ENCODE peak calls at places on chromosomes 11 and 22, in four cellular contexts. One of them, this sample, is unnamed. For H3K4me1, the result is how much of the 10 kb centered on the place peaks cover.

GRCh38 chr22:28410050-28410816 is 269.4 kb downstream of the TTC28 start:
- DNase-seq in H9: no peak
- DNase-seq in body of pancreas: no peak
- DNase-seq in lung: no peak
- DNase-seq in this sample: no peak

GRCh38 chr11:72483412-72484186 is 49.3 kb upstream of the CLPB start:
- DNase-seq in H9: no peak
- DNase-seq in body of pancreas: no peak
- DNase-seq in lung: no peak
- DNase-seq in this sample: no peak

GRCh38 chr22:49320714-49321476 is 506.8 kb downstream of the BRD1 start:
- DNase-seq in H9: peak
- DNase-seq in body of pancreas: no peak
- DNase-seq in lung: no peak
- DNase-seq in this sample: peak

GRCh38 chr11:62536301-62536957 is 10.2 kb downstream of the AHNAK start:
- DNase-seq in H9: no peak
- DNase-seq in body of pancreas: no peak
- DNase-seq in lung: no peak
- DNase-seq in this sample: no peak

GRCh38 chr11:28514391-28514790 is 406.2 kb downstream of the METTL15 start:
- DNase-seq in H9: no peak
- DNase-seq in body of pancreas: no peak
- DNase-seq in lung: no peak
- DNase-seq in this sample: no peak

GRCh38 chr11:131195801-131196517 is 174.5 kb upstream of the NTM start:
- DNase-seq in H9: no peak
- DNase-seq in body of pancreas: peak
- DNase-seq in lung: peak
- DNase-seq in this sample: no peak

GRCh38 chr11:113895367-113896155 is 9.0 kb upstream of the HTR3B start:
- DNase-seq in H9: peak
- DNase-seq in body of pancreas: no peak
- DNase-seq in lung: no peak
- DNase-seq in this sample: no peak

GRCh38 chr22:31044262-31044861 is 36.8 kb upstream of the SMTN start:
- DNase-seq in H9: peak
- DNase-seq in body of pancreas: peak
- DNase-seq in lung: peak
- DNase-seq in this sample: peak

GRCh38 chr11:30422389-30422788 is 99.5 kb downstream of the ARL14EP start:
- DNase-seq in H9: no peak
- DNase-seq in body of pancreas: peak
- DNase-seq in lung: no peak
- DNase-seq in this sample: no peak

GRCh38 chr11:124747406-124748099 is 4.5 kb downstream of the VSIG2 start:
- DNase-seq in H9: no peak
- DNase-seq in body of pancreas: no peak
- DNase-seq in lung: no peak
- DNase-seq in this sample: no peak

GRCh38 chr22:41857160-41857859 is 24.4 kb downstream of the SREBF2 start:
- DNase-seq in H9: peak
- DNase-seq in body of pancreas: peak
- DNase-seq in lung: no peak
- DNase-seq in this sample: no peak
- TF ChIP-seq CTCF in H9: peak
- TF ChIP-seq CTCF in body of pancreas: peak
- TF ChIP-seq CTCF in lung: no peak
- TF ChIP-seq CTCF in this sample: peak

GRCh38 chr11:83156150-83156995 is 558 bp upstream of the PCF11 start:
- DNase-seq in H9: peak
- DNase-seq in body of pancreas: peak
- DNase-seq in lung: peak
- DNase-seq in this sample: peak
- H3K4me1 ChIP-seq in H9: under half
- H3K4me1 ChIP-seq in body of pancreas: under half
- H3K4me1 ChIP-seq in lung: under half
- H3K4me1 ChIP-seq in this sample: under half

DNA sequence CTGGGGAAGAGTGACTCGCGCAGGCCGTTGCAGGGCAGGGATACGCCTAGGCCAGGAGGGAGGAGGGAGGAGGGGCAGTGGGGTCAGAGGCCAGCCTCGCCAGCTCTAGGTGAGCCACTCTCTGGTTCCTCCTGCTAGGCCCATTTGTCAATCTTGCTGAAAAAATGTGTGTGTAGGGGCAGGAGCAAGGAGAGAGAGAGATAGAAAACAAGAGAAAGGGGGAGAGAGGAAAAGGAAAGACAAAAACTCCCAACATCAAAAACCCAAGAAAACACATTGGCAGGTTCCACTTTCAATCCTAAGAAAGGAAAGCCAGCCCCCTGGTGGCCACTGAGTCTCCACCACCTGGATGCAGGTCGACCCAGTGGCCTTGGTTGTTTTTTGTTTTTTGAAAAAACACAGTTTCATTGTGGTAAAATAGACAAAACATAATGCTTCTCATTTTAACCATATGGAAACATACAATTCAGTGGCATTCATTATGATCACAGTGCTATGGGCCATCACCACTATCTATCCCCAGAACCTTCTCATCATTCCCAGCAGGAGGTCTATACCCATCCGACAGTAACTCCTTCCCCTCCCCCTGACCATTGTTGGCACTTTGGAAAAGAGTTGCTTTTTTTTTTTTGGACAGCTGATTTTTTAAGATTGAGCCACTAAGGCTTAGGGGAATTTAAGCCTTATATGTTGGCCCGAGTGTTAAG is 10.9 kb downstream of the OMP start:
- DNase-seq in H9: peak
- DNase-seq in body of pancreas: peak
- DNase-seq in lung: no peak
- DNase-seq in this sample: no peak
- TF ChIP-seq CTCF in H9: peak
- TF ChIP-seq CTCF in body of pancreas: peak
- TF ChIP-seq CTCF in lung: no peak
- TF ChIP-seq CTCF in this sample: peak

DNA sequence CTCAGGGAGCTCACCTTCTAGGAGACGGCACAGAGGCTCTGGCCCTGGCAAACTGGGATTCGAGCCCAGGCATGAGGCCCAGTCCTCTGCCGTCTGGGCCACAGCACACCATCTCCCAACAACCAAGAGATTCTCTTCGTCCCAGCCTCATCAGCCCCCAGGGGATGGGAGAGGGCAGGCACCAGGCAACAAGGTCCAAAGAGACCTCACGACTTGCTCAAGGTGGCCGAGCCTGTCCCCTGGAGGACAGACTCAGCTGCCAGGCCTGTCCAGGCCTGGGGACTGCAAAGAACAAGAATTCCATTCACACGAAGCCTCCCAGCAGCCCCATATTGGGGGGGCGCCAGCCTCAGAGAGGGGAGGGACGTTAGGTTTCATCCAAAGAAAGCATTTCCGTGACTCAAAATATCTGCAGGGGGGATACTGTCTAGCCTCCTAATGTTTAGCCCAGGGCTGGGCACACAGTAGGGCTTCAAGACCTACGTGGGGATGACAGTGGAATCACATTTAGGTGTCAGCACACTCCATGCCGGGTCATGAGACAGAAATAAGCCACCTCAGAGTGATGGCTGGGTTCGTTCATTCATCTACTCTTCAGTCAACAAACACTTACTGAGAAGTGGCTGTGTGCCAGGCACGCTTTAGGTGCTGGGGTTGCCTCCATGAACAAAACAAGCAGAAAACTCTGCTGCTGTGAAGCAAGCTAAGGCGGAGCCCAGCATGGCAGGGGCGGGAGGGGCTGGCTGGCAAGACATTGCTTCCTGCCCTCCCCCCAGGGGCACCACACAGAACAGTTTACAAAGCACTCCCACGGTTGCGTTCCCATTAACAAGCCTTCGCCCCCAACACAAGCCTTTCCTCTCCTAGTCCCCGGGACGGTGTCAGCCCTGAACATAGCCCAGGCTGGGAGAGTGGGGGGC is 1.2 kb downstream of the CARNS1 start:
- DNase-seq in H9: no peak
- DNase-seq in body of pancreas: no peak
- DNase-seq in lung: peak
- DNase-seq in this sample: peak
- H3K4me1 ChIP-seq in H9: under half
- H3K4me1 ChIP-seq in body of pancreas: half or more
- H3K4me1 ChIP-seq in lung: under half
- H3K4me1 ChIP-seq in this sample: half or more

GRCh38 chr11:102614485-102614884 is 10.6 kb downstream of the MMP20 start:
- DNase-seq in H9: no peak
- DNase-seq in body of pancreas: no peak
- DNase-seq in lung: no peak
- DNase-seq in this sample: no peak
- TF ChIP-seq CTCF in H9: no peak
- TF ChIP-seq CTCF in body of pancreas: no peak
- TF ChIP-seq CTCF in lung: no peak
- TF ChIP-seq CTCF in this sample: no peak

GRCh38 chr11:69000391-69000790 is 12.7 kb downstream of the MRGPRF start:
- DNase-seq in H9: peak
- DNase-seq in body of pancreas: no peak
- DNase-seq in lung: no peak
- DNase-seq in this sample: no peak

GRCh38 chr11:69000831-69001245 is 12.2 kb downstream of the MRGPRF start:
- DNase-seq in H9: peak
- DNase-seq in body of pancreas: no peak
- DNase-seq in lung: no peak
- DNase-seq in this sample: peak

GRCh38 chr11:69002743-69003231 is 10.3 kb downstream of the MRGPRF start:
- DNase-seq in H9: peak
- DNase-seq in body of pancreas: no peak
- DNase-seq in lung: no peak
- DNase-seq in this sample: no peak

GRCh38 chr11:69002101-69002742 is 10.8 kb downstream of the MRGPRF start:
- DNase-seq in H9: peak
- DNase-seq in body of pancreas: peak
- DNase-seq in lung: no peak
- DNase-seq in this sample: no peak

DNA sequence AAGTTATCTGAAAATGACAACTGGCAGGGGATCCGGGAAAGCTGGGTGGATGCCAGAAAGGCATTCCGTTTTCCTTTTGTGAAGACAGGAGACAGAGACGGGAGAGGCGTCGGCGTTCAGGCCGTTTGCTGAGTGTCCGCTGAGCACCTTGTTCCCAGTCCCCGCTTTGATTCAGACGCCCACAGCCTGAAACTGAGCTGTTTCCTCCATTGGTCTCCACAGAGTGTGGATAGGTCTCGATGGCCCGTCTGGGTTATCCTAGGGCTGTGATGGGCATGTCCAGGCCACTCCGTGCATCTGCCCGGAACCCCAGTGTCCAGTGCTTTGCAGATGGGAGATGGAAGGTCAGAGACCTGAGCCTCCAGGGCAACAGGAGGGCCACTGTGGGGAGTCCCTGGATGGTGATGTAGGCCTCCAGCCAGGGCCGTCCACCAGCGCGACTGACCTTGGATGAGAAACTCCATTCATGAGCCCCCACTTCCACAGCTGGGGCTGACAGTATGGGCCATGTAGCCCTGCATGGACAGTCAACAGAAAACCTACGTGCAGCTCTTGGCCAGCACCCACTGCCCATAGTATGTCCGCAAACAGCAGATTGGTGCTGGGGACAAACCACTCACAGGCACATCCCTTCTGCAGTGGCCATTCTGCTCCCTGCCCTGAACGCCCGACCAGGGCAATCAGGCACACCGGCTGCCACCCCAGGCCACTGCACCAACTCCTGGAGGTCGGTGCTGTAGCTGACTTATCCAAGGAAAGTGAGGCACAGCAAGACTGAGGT is 11.6 kb downstream of the MRGPRF start:
- DNase-seq in H9: peak
- DNase-seq in body of pancreas: peak
- DNase-seq in lung: no peak
- DNase-seq in this sample: no peak
- H3K4me1 ChIP-seq in H9: under half
- H3K4me1 ChIP-seq in body of pancreas: under half
- H3K4me1 ChIP-seq in lung: under half
- H3K4me1 ChIP-seq in this sample: under half

DNA sequence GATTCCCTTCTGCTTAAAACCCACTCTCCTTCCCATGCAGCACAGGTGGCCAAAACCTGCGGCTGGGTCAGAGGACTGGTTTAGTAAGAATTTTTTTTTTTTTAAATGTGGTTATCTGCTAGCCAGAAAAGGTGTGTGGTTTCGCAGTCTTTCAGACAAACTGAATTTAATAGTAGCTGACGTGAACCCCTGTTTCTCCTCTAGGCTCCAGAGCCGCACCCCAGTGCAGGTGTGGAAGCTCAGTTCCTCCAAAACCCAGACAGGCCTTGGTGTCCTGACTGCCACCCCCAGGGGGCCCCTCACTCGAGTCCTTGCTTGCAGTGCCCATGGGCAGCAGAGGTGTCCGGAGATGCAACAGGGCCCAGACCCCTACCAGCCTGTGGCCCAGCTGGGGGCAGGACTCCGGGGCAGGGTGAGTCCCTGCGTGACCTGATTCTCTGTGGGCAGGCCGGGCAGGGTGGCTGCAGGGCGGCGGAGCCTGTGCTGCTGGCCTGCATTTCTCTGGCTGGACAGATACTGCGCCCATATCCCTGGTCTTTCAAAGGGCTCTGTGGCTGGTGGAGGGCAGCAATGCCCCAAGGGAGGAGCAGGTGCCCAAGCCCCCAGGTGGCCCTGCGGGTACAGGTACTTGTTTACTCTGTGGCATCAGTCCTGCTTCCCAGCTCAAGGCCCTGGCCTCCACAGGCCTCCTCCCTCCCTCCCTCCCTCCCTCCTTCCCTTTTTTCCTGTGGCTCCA is 15.2 kb downstream of the KCNQ1 start:
- DNase-seq in H9: no peak
- DNase-seq in body of pancreas: peak
- DNase-seq in lung: no peak
- DNase-seq in this sample: no peak
- TF ChIP-seq CTCF in H9: no peak
- TF ChIP-seq CTCF in body of pancreas: peak
- TF ChIP-seq CTCF in lung: no peak
- TF ChIP-seq CTCF in this sample: no peak

This sample was measured in right atrium auricular region.